ENCODE peak calls at places on chromosomes 2 and 18, in six cellular contexts. V is K562, S is SK-N-SH, J is GM12878, H is H1, B is HepG2. E is an unnamed sample.

GRCh38 chr2:128388414-128389032 is 69.9 kb upstream of the HS6ST1 start:
- DNase-seq in B (no peak), H (no peak), S (no peak), J (no peak), V (no peak), E (no peak)

GRCh38 chr18:61677435-61677830 is 215.4 kb downstream of the RNF152 start:
- DNase-seq in V (no peak), H (no peak), B (no peak), S (no peak), J (no peak), E (no peak)

GRCh38 chr2:70340921-70341765 is 39.3 kb upstream of the FAM136A start:
- DNase-seq in B (peak), H (no peak), V (peak), S (peak), J (no peak), E (peak)

GRCh38 chr2:152084076-152084475 is 14.8 kb downstream of the CACNB4 start:
- DNase-seq in J (no peak), H (no peak), S (no peak), B (no peak), V (no peak), E (no peak)

GRCh38 chr2:9782197-9782719 is 61.0 kb upstream of the TAF1B start:
- DNase-seq in V (no peak), J (no peak), S (no peak), H (no peak), B (no peak), E (no peak)

GRCh38 chr2:231914077-231914690 is 12.0 kb downstream of the NPPC start:
- DNase-seq in V (no peak), S (no peak), J (no peak), H (no peak), B (no peak), E (no peak)

GRCh38 chr2:98794214-98794810 is 63.4 kb upstream of the MGAT4A start:
- DNase-seq in S (no peak), B (no peak), H (no peak), J (no peak), V (no peak), E (no peak)

GRCh38 chr18:50113726-50114125 is 81.2 kb downstream of the MYO5B start:
- DNase-seq in S (no peak), J (no peak), B (no peak), H (no peak), V (no peak), E (no peak)

GRCh38 chr18:79410171-79410641 is 14.5 kb downstream of the NFATC1 start:
- DNase-seq in J (no peak), S (no peak), H (no peak), B (no peak), V (no peak), E (no peak)

GRCh38 chr2:11753886-11754704 is 7.7 kb downstream of the LPIN1 start:
- DNase-seq in V (peak), B (no peak), J (peak), S (peak), H (no peak), E (no peak)

GRCh38 chr2:28484835-28485234 is 11.0 kb upstream of the PLB1 start:
- DNase-seq in B (no peak), H (no peak), S (no peak), J (peak), V (no peak), E (no peak)

GRCh38 chr2:43397411-43397810 is 171.0 kb upstream of the ZFP36L2 start:
- DNase-seq in H (no peak), B (no peak), S (no peak), V (no peak), J (no peak), E (no peak)

GRCh38 chr2:156486175-156486574 is 50.0 kb downstream of the GPD2 start:
- DNase-seq in S (no peak), B (no peak), H (no peak), V (no peak), J (no peak), E (no peak)

GRCh38 chr2:156480376-156480775 is 44.2 kb downstream of the GPD2 start:
- DNase-seq in V (no peak), B (no peak), H (no peak), J (no peak), S (no peak), E (no peak)

GRCh38 chr2:156481295-156481694 is 45.1 kb downstream of the GPD2 start:
- DNase-seq in V (no peak), B (no peak), H (no peak), J (no peak), S (no peak), E (no peak)

GRCh38 chr2:156486614-156487013 is 50.4 kb downstream of the GPD2 start:
- DNase-seq in B (no peak), S (no peak), V (no peak), J (no peak), H (no peak), E (no peak)

DNA sequence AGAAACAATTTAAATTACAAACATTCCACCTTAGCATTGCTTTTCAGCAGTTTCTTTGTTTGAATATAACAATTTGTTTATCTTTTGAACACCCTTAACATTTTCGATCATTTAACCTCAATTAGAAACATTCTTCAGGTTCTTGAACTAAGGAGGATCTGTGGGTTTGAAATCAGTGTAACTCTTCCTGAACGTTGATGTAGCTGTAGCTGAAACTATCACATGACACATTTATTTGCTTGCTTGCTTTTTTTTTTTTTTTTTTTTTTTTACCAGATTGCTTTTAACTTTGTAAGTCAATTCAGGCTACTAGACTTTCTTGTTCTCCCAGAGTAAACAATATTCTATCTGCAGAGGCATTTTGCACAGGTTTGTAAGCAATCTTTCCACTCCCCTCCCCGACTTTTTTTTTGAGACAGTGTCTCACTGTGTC is 47.6 kb downstream of the GPD2 start:
- DNase-seq in S (no peak), V (no peak), B (no peak), J (no peak), H (no peak), E (no peak)
- H3K4me2 ChIP-seq in S (no peak), V (no peak), B (no peak), J (no peak), H (no peak), E (no peak)

GRCh38 chr18:77131652-77132368 is 773 bp downstream of the MBP start:
- DNase-seq in H (no peak), S (peak), B (no peak), J (no peak), V (no peak), E (no peak)
- TF ChIP-seq SIN3A in H (no peak), S (no peak), B (peak), J (no peak), V (no peak), E (peak)

GRCh38 chr2:147844691-147845607 is at the start of gene ACVR2A:
- DNase-seq in J (peak), B (peak), H (no peak), S (peak), V (peak), E (no peak)
- H3K4me2 ChIP-seq in J (peak), B (peak), H (peak), S (peak), V (peak), E (peak)

GRCh38 chr2:73284296-73285161 is at the start of gene FBXO41:
- DNase-seq in B (peak), H (peak), J (peak), S (peak), V (peak), E (no peak)
- TF ChIP-seq SIN3A in B (peak), H (peak), J (peak), S (no peak), V (no peak), E (peak)

GRCh38 chr2:174963437-174964400 is 41.5 kb downstream of the CHN1 start:
- DNase-seq in S (no peak), J (no peak), B (no peak), H (no peak), V (no peak), E (no peak)
- H3K4me2 ChIP-seq in S (peak), J (no peak), B (no peak), H (peak), V (no peak), E (no peak)

GRCh38 chr2:118473241-118473640 is 374.2 kb downstream of the EN1 start:
- DNase-seq in S (no peak), J (no peak), V (no peak), B (no peak), H (no peak), E (no peak)

GRCh38 chr2:118477111-118477517 is 370.3 kb downstream of the EN1 start:
- DNase-seq in H (no peak), V (no peak), S (no peak), J (no peak), B (peak), E (no peak)

GRCh38 chr2:118475622-118476021 is 371.8 kb downstream of the EN1 start:
- DNase-seq in V (no peak), B (no peak), S (no peak), J (no peak), H (no peak), E (no peak)

GRCh38 chr2:118470297-118470696 is 377.2 kb downstream of the EN1 start:
- DNase-seq in H (no peak), V (no peak), B (no peak), S (no peak), J (no peak), E (no peak)

GRCh38 chr2:118474151-118474561 is 373.3 kb downstream of the EN1 start:
- DNase-seq in J (no peak), S (no peak), B (no peak), V (no peak), H (no peak), E (no peak)
- TF ChIP-seq SIN3A in J (no peak), S (no peak), B (no peak), V (no peak), H (no peak), E (no peak)

GRCh38 chr18:35477974-35478373 is 19.8 kb downstream of the INO80C start:
- DNase-seq in S (no peak), B (no peak), J (no peak), V (no peak), H (no peak), E (no peak)
- H3K4me2 ChIP-seq in S (no peak), B (peak), J (no peak), V (no peak), H (no peak), E (peak)

GRCh38 chr18:28789460-28789859 is 612.5 kb upstream of the CDH2 start:
- DNase-seq in J (no peak), H (no peak), V (no peak), B (no peak), S (no peak), E (no peak)
- TF ChIP-seq SIN3A in J (no peak), H (no peak), V (no peak), B (no peak), S (no peak), E (no peak)

E was measured in HCT116.